ENCODE peak calls at places on chromosomes 5 and 9, in seven cellular contexts. T is AG10803, D is fibroblast of lung, L is astrocyte of the spinal cord, O is endothelial cell, I is tibial artery, Q is IMR-90. C is an unnamed sample.

GRCh38 chr5:141484499-141485304 is at the start of gene PCDHGC4:
- DNase-seq in L (peak), D (peak), O (peak), Q (no peak), I (no peak), T (no peak), C (no peak)

GRCh38 chr5:149012350-149012749 is 50.5 kb downstream of the SH3TC2 start:
- DNase-seq in T (no peak), I (no peak), D (no peak), L (no peak), Q (no peak), O (no peak), C (no peak)

GRCh38 chr5:96431376-96432244 is 1.4 kb downstream of the PCSK1 start:
- DNase-seq in O (no peak), D (peak), L (peak), Q (peak), I (peak), T (peak), C (no peak)

GRCh38 chr9:93205045-93205768 is 21.3 kb downstream of the WNK2 start:
- DNase-seq in D (peak), L (no peak), I (peak), O (no peak), T (no peak), Q (no peak), C (no peak)

GRCh38 chr5:137492321-137492720 is 6.8 kb downstream of the SPOCK1 start:
- DNase-seq in T (peak), Q (peak), O (no peak), D (peak), L (peak), I (no peak), C (no peak)

GRCh38 chr9:1747568-1747967 is 267.6 kb upstream of the SMARCA2 start:
- DNase-seq in Q (no peak), T (no peak), D (no peak), L (no peak), O (no peak), I (no peak), C (no peak)

GRCh38 chr9:2621678-2622360 is at the start of gene VLDLR:
- DNase-seq in Q (peak), L (peak), O (peak), I (peak), T (peak), D (peak), C (peak)

GRCh38 chr5:71563161-71563560 is 24.0 kb upstream of the MCCC2 start:
- DNase-seq in L (no peak), T (no peak), Q (no peak), O (no peak), I (no peak), D (no peak), C (no peak)

GRCh38 chr9:20200900-20201495 is 412.2 kb upstream of the SLC24A2 start:
- DNase-seq in D (peak), O (no peak), L (no peak), I (no peak), T (no peak), Q (no peak), C (no peak)

GRCh38 chr5:6291961-6292360 is 86.4 kb downstream of the MED10 start:
- DNase-seq in L (no peak), D (no peak), Q (no peak), O (peak), T (peak), I (no peak), C (no peak)

GRCh38 chr5:127650022-127650421 is 1.1 kb downstream of the CTXN3 start:
- DNase-seq in T (no peak), L (peak), O (no peak), D (no peak), Q (no peak), I (no peak), C (no peak)

GRCh38 chr5:6349387-6349786 is 29.0 kb downstream of the MED10 start:
- DNase-seq in D (no peak), Q (no peak), T (no peak), O (no peak), L (no peak), I (no peak), C (no peak)

DNA sequence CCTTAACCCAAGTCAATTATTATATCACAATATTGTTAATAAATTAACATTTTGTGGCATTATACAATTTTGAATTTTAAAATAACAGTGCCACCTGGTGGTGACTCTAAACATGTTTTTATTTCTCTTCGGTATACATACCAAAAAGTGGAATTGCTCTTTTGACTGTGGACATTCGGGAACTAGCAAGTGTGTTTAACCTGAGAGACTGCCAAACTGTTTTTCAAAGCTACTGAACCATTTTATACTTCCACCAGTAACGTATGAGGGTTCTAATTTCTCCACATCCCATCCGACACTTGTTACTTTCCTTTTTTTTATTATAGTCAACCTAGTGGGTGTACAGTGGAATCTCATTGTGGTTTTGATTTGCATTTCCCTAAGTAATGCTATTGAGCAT is 18.3 kb upstream of the HSDL2 start:
- DNase-seq in I (no peak), O (peak), L (peak), Q (peak), T (peak), D (peak), C (no peak)
- TF ChIP-seq CTCF in I (peak), O (peak), L (peak), Q (peak), T (peak), D (peak), C (peak)

GRCh38 chr5:95178046-95178651 is 106.7 kb downstream of the MCTP1 start:
- DNase-seq in D (peak), L (peak), T (no peak), I (no peak), O (no peak), Q (no peak), C (no peak)
- TF ChIP-seq CTCF in D (peak), L (peak), T (no peak), I (no peak), O (no peak), Q (no peak), C (peak)

GRCh38 chr9:98538203-98538602 is 170.5 kb downstream of the GABBR2 start:
- DNase-seq in L (no peak), D (no peak), Q (no peak), O (no peak), T (no peak), I (no peak), C (no peak)
- TF ChIP-seq CTCF in L (peak), D (no peak), Q (peak), O (no peak), T (no peak), I (no peak), C (no peak)

GRCh38 chr5:40503438-40503837 is 176.3 kb upstream of the PTGER4 start:
- DNase-seq in Q (peak), O (no peak), I (no peak), T (no peak), L (no peak), D (no peak), C (no peak)

GRCh38 chr5:40505031-40505430 is 174.7 kb upstream of the PTGER4 start:
- DNase-seq in L (no peak), T (no peak), Q (no peak), I (no peak), D (no peak), O (no peak), C (no peak)

GRCh38 chr5:40502736-40503135 is 177.0 kb upstream of the PTGER4 start:
- DNase-seq in T (no peak), D (no peak), O (no peak), L (no peak), Q (no peak), I (no peak), C (no peak)

GRCh38 chr5:40511801-40512200 is 167.9 kb upstream of the PTGER4 start:
- DNase-seq in T (no peak), L (no peak), D (no peak), O (no peak), I (no peak), Q (no peak), C (no peak)

GRCh38 chr5:40507095-40507494 is 172.6 kb upstream of the PTGER4 start:
- DNase-seq in Q (no peak), O (no peak), T (no peak), I (no peak), L (no peak), D (no peak), C (no peak)
- TF ChIP-seq CTCF in Q (peak), O (no peak), T (peak), I (no peak), L (peak), D (peak), C (peak)

DNA sequence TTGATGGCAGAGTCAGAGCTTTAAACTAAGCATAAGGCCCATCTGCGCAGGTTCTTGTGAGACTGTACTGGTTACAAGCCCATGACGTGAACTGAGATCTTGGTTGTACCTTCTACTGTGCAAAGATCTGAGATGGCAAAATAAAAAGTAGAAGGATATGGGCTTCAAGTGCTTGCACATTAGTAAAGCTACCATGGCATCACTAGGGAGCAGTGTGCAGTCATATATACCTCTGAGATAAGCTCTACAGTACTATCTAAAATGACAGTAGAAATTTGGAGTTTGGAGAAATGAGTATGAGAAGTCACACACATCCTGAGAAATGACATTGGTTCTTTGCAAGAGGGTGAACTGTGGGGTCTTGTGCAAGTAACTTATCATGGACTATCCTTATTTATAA is 408.2 kb upstream of the PRR16 start:
- DNase-seq in D (peak), L (peak), O (no peak), Q (peak), I (no peak), T (peak), C (no peak)
- TF ChIP-seq CTCF in D (peak), L (peak), O (no peak), Q (peak), I (peak), T (peak), C (no peak)

GRCh38 chr9:133051281-133051900 is 10.4 kb upstream of the CEL start:
- DNase-seq in O (no peak), Q (no peak), T (no peak), L (no peak), D (no peak), I (no peak), C (no peak)
- TF ChIP-seq CTCF in O (no peak), Q (no peak), T (no peak), L (no peak), D (no peak), I (no peak), C (no peak)

DNA sequence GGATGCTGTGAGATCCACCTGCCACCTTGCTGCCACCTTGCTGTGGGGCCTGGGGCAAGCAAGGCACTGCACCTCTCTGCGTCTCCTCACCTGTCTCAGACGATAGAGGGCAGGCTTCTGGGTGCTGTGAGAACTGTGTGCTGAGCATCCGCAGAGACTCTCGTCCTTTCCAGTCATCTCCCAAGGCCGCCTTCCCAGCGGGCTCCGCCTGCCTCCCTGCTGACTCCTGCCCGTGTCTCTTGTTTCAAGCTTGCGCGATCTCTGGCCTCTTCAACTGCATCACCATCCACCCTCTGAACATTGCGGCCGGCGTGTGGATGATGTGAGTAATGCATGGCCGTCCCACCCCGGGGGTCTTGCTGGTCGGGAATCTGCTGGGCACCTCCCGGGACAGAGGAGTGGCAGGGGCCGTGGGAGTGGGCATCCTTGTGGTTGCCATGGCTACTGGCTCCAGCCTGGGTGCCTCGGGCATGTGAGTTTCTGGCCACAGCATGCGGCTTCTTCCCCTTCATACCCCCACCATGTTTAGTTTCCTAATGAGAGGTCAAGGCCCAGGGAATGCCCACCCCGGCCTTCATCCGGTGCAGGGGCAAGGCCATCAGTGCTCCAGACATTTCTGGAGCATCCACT is 3.6 kb downstream of the CACFD1 start:
- DNase-seq in Q (no peak), D (no peak), I (no peak), L (no peak), T (no peak), O (no peak), C (no peak)
- TF ChIP-seq CTCF in Q (no peak), D (no peak), I (no peak), L (peak), T (no peak), O (no peak), C (no peak)

GRCh38 chr5:42621242-42621641 is 135.4 kb upstream of the CCDC152 start:
- DNase-seq in L (no peak), O (no peak), I (no peak), Q (no peak), T (no peak), D (no peak), C (no peak)
- TF ChIP-seq CTCF in L (no peak), O (no peak), I (no peak), Q (no peak), T (no peak), D (no peak), C (no peak)

GRCh38 chr9:71977003-71977402 is 65.6 kb downstream of the C9orf85 start:
- DNase-seq in Q (no peak), D (no peak), O (no peak), T (no peak), I (no peak), L (no peak), C (no peak)

GRCh38 chr9:71980266-71981018 is 69.0 kb downstream of the C9orf85 start:
- DNase-seq in L (no peak), Q (no peak), T (no peak), D (no peak), I (no peak), O (no peak), C (no peak)

GRCh38 chr9:71975833-71976232 is 64.4 kb downstream of the C9orf85 start:
- DNase-seq in O (no peak), D (peak), T (peak), L (no peak), I (no peak), Q (no peak), C (no peak)
- TF ChIP-seq CTCF in O (no peak), D (no peak), T (peak), L (no peak), I (peak), Q (peak), C (no peak)

C was measured in type B pancreatic cell.